ENCODE peak calls at places on chromosomes 7 and 10, in seven cellular contexts. P is AG08395; X is lung microvascular endothelial cell; V is CD4-positive, CD25-positive, alpha-beta regulatory T cell; L is left ventricle myocardium inferior; B is CD8-positive, alpha-beta memory T cell; Y is effector CD4-positive, alpha-beta T cell. H is an unnamed sample.

GRCh38 chr7:21355406-21355874 is 72.4 kb upstream of the SP4 start:
- DNase-seq in P (no peak), X (no peak), V (peak), L (no peak), B (peak), Y (no peak), H (peak)

GRCh38 chr7:127885843-127886242 is 145.4 kb downstream of the LRRC4 start:
- DNase-seq in P (peak), X (peak), V (no peak), L (no peak), B (no peak), Y (no peak), H (no peak)

GRCh38 chr10:90138844-90139243 is 437.5 kb downstream of the KIF20B start:
- DNase-seq in P (no peak), X (peak), V (no peak), L (no peak), B (no peak), Y (no peak), H (no peak)

GRCh38 chr10:63862860-63863259 is 341.7 kb downstream of the REEP3 start:
- DNase-seq in P (no peak), X (no peak), V (no peak), L (no peak), B (no peak), Y (no peak), H (no peak)

GRCh38 chr7:97116308-97116707 is 1.2 kb upstream of the SDHAF3 start:
- DNase-seq in P (no peak), X (no peak), V (no peak), L (no peak), B (no peak), Y (no peak), H (peak)

GRCh38 chr7:12490105-12490688 is 80.3 kb upstream of the SCIN start:
- DNase-seq in P (peak), X (peak), V (peak), L (no peak), B (no peak), Y (no peak), H (peak)

GRCh38 chr7:36048141-36048901 is 104.7 kb upstream of the EEPD1 start:
- DNase-seq in P (peak), X (no peak), V (no peak), L (no peak), B (no peak), Y (no peak), H (no peak)

GRCh38 chr10:12728569-12728968 is 272.9 kb downstream of the CCDC3 start:
- DNase-seq in P (peak), X (no peak), V (no peak), L (no peak), B (no peak), Y (no peak), H (no peak)

GRCh38 chr10:123808286-123808685 is 83.3 kb downstream of the CPXM2 start:
- DNase-seq in P (no peak), X (peak), V (no peak), L (no peak), B (no peak), Y (no peak), H (no peak)

GRCh38 chr10:71661060-71661622 is 58.4 kb downstream of the C10orf105 start:
- DNase-seq in P (no peak), X (no peak), V (no peak), L (no peak), B (no peak), Y (no peak), H (no peak)

GRCh38 chr10:80405636-80406035 is 2.7 kb upstream of the PRXL2A start:
- DNase-seq in P (no peak), X (no peak), V (no peak), L (no peak), B (no peak), Y (no peak), H (no peak)

GRCh38 chr7:130324270-130324669 is 20.3 kb upstream of the CPA5 start:
- DNase-seq in P (no peak), X (no peak), V (no peak), L (no peak), B (no peak), Y (no peak), H (no peak)

GRCh38 chr7:56019501-56019900 is 31.7 kb downstream of the PSPH start:
- DNase-seq in P (no peak), X (no peak), V (no peak), L (no peak), B (no peak), Y (no peak), H (no peak)